ENCODE peak calls at places on chromosomes 4 and X, in ten cellular contexts. W is heart right ventricle; O is IMR-90; R is CD8-positive, alpha-beta T cell; F is mesendoderm; L is lower lobe of right lung; T is thyroid gland; U is PC-9; E is GM23338; S is PC-3. C is an unnamed sample.
A peak's percentile ranks its signal among the peaks of the same experiment; 100 is the strongest.

GRCh38 chr4:113212613-113213012 is 163.2 kb downstream of the ANK2 start:
- DNase-seq in F (no peak), S (no peak), L (no peak), W (no peak), E (no peak), U (no peak), O (no peak), T (peak; percentile 21), R (no peak), C (no peak)

GRCh38 chr4:172809998-172810397 is 358.6 kb upstream of the GALNT7 start:
- DNase-seq in R (no peak), F (no peak), S (no peak), W (no peak), E (no peak), T (no peak), L (no peak), O (no peak), U (no peak), C (no peak)

GRCh38 chrX:46551494-46552128 is 6.4 kb upstream of the ZNF674 start:
- DNase-seq in L (no peak), T (no peak), U (no peak), R (no peak), S (peak; percentile 19), E (peak; percentile 89), F (peak; percentile 97), O (peak; percentile 80), W (no peak), C (peak; percentile 77)

GRCh38 chr4:157978680-157979361 is 194.0 kb downstream of the GASK1B start:
- DNase-seq in W (peak; percentile 18), L (no peak), F (peak; percentile 87), O (peak; percentile 64), T (peak; percentile 18), S (peak; percentile 60), U (peak; percentile 22), R (peak; percentile 7), E (peak; percentile 90), C (peak; percentile 60)

GRCh38 chrX:122517781-122518180 is 666.3 kb upstream of the GRIA3 start:
- DNase-seq in O (peak; percentile 4), R (no peak), S (peak; percentile 42), T (no peak), W (no peak), E (no peak), L (no peak), U (no peak), F (no peak), C (no peak)

GRCh38 chrX:70434352-70434866 is 10.2 kb upstream of the DLG3 start:
- DNase-seq in S (peak; percentile 89), W (peak; percentile 86), E (peak; percentile 90), O (peak; percentile 71), L (peak; percentile 87), U (peak; percentile 83), R (peak; percentile 53), F (peak; percentile 91), T (peak; percentile 87), C (peak; percentile 81)

GRCh38 chr4:110959041-110959643 is 336.3 kb upstream of the PITX2 start:
- DNase-seq in R (no peak), W (no peak), E (no peak), T (no peak), L (no peak), U (no peak), S (no peak), O (peak; percentile 30), F (no peak), C (no peak)

GRCh38 chr4:159070742-159071141 is 32.1 kb upstream of the RAPGEF2 start:
- DNase-seq in T (no peak), U (no peak), L (no peak), R (no peak), F (no peak), O (peak; percentile 74), E (no peak), W (no peak), S (peak; percentile 47), C (peak; percentile 98)

GRCh38 chr4:100782356-100782755 is 264.5 kb upstream of the EMCN start:
- DNase-seq in E (no peak), W (no peak), F (no peak), O (no peak), R (no peak), T (no peak), U (no peak), S (no peak), L (no peak), C (no peak)

GRCh38 chr4:17265139-17265538 is 246.8 kb downstream of the QDPR start:
- DNase-seq in T (no peak), L (no peak), S (no peak), W (no peak), O (no peak), R (no peak), E (no peak), F (no peak), U (no peak), C (no peak)

GRCh38 chr4:43763029-43763610 is 685.5 kb downstream of the KCTD8 start:
- DNase-seq in R (no peak), W (no peak), O (no peak), U (no peak), S (no peak), F (peak; percentile 60), T (peak; percentile 88), E (peak; percentile 5), L (no peak), C (no peak)

GRCh38 chrX:106404512-106404911 is 207.3 kb upstream of the RADX start:
- DNase-seq in O (no peak), S (peak; percentile 48), F (peak; percentile 18), T (no peak), U (no peak), E (peak; percentile 19), W (no peak), R (no peak), L (no peak), C (peak; percentile 15)

GRCh38 chrX:10902001-10902400 is 209.1 kb upstream of the HCCS start:
- DNase-seq in O (peak; percentile 65), W (no peak), S (peak; percentile 60), L (no peak), U (no peak), F (no peak), E (no peak), R (no peak), T (no peak), C (peak; percentile 31)

GRCh38 chr4:186029731-186030421 is 39.1 kb upstream of the TLR3 start:
- DNase-seq in W (peak; percentile 81), R (no peak), T (peak; percentile 95), L (peak; percentile 67), O (peak; percentile 5), S (no peak), F (peak; percentile 34), E (peak; percentile 30), U (no peak), C (peak; percentile 67)

GRCh38 chr4:92050875-92051274 is 252.9 kb upstream of the GRID2 start:
- DNase-seq in L (peak; percentile 47), S (peak; percentile 1), E (no peak), F (peak; percentile 31), U (no peak), W (no peak), O (no peak), R (no peak), T (no peak), C (no peak)

GRCh38 chr4:121676388-121677075 is 20.2 kb downstream of the ANXA5 start:
- DNase-seq in U (no peak), F (peak; percentile 45), S (no peak), W (no peak), R (no peak), O (no peak), T (no peak), E (peak; percentile 32), L (no peak), C (no peak)
- H3K36me3 ChIP-seq in U (peaks cover 68% of the 10 kb centered on the region), F (peaks cover 10% of the 10 kb centered on the region), S (peaks cover 75% of the 10 kb centered on the region), W (peaks cover 2% of the 10 kb centered on the region), R (peaks cover 8% of the 10 kb centered on the region), O (peaks cover 52% of the 10 kb centered on the region), T (peaks cover 54% of the 10 kb centered on the region), E (peaks cover 28% of the 10 kb centered on the region), L (peaks cover 95% of the 10 kb centered on the region), C (peaks cover 86% of the 10 kb centered on the region)

DNA sequence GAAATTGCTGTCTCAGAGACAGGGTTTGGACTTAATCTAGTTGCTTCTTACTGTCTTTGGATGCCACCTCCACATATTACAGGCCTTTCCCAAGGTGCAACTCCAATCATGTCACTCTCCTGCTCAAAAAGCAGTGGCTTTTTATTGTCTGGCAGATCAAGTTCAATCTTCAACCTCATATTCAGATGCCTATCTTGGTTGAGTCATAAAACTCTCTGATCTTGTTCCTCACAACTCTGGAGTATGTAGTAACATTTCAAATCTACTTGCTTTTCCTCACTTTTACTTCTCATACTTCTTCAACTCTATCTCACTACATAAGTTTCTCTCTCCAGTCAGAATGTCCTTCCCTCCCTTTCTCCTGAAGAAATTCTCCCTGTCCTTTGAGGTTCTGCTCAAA is 180.6 kb downstream of the VSIG4 start:
- DNase-seq in F (no peak), R (no peak), L (no peak), T (no peak), E (no peak), W (no peak), S (no peak), O (no peak), U (no peak), C (no peak)
- H3K36me3 ChIP-seq in F (no peaks in the 10 kb centered on the region), R (no peaks in the 10 kb centered on the region), L (no peaks in the 10 kb centered on the region), T (no peaks in the 10 kb centered on the region), E (no peaks in the 10 kb centered on the region), W (no peaks in the 10 kb centered on the region), S (no peaks in the 10 kb centered on the region), O (no peaks in the 10 kb centered on the region), U (no peaks in the 10 kb centered on the region), C (no peaks in the 10 kb centered on the region)

GRCh38 chr4:94159790-94160189 is 47.9 kb upstream of the SMARCAD1 start:
- DNase-seq in R (no peak), T (no peak), U (no peak), O (no peak), S (no peak), L (no peak), E (no peak), W (no peak), F (no peak), C (no peak)
- H3K36me3 ChIP-seq in R (no peaks in the 10 kb centered on the region), T (no peaks in the 10 kb centered on the region), U (no peaks in the 10 kb centered on the region), O (no peaks in the 10 kb centered on the region), S (no peaks in the 10 kb centered on the region), L (no peaks in the 10 kb centered on the region), E (no peaks in the 10 kb centered on the region), W (no peaks in the 10 kb centered on the region), F (no peaks in the 10 kb centered on the region), C (no peaks in the 10 kb centered on the region)

GRCh38 chr4:84730375-84730774 is 147.4 kb downstream of the CDS1 start:
- DNase-seq in R (no peak), T (no peak), U (no peak), F (no peak), L (no peak), S (no peak), W (no peak), O (no peak), E (no peak), C (no peak)

GRCh38 chr4:84733343-84734033 is 150.6 kb downstream of the CDS1 start:
- DNase-seq in F (no peak), S (no peak), W (peak; percentile 54), R (no peak), O (no peak), T (no peak), E (no peak), U (no peak), L (no peak), C (no peak)

GRCh38 chr4:84738622-84739021 is 155.7 kb downstream of the CDS1 start:
- DNase-seq in E (no peak), F (no peak), W (no peak), O (no peak), S (no peak), R (no peak), T (no peak), U (no peak), L (no peak), C (no peak)

GRCh38 chr4:84737656-84738055 is 154.7 kb downstream of the CDS1 start:
- DNase-seq in W (no peak), F (peak; percentile 54), O (no peak), U (no peak), R (no peak), L (no peak), S (no peak), T (peak; percentile 45), E (no peak), C (no peak)

GRCh38 chr4:84734037-84734436 is 151.1 kb downstream of the CDS1 start:
- DNase-seq in W (no peak), R (no peak), U (no peak), T (no peak), L (no peak), O (no peak), F (no peak), S (no peak), E (no peak), C (no peak)
- H3K36me3 ChIP-seq in W (no peaks in the 10 kb centered on the region), R (no peaks in the 10 kb centered on the region), U (no peaks in the 10 kb centered on the region), T (peaks cover 5% of the 10 kb centered on the region), L (peaks cover 83% of the 10 kb centered on the region), O (peaks cover 23% of the 10 kb centered on the region), F (no peaks in the 10 kb centered on the region), S (peaks cover 10% of the 10 kb centered on the region), E (peaks cover 17% of the 10 kb centered on the region), C (peaks cover 18% of the 10 kb centered on the region)

C was measured in brain microvascular endothelial cell.